ENCODE peak calls at places on chromosomes 1 and 21, in seven cellular contexts. One of them, this sample, is unnamed.

GRCh38 chr1:13585599-13585965 is 1.9 kb downstream of the PDPN start:
- DNase-seq in activated CD8-positive, alpha-beta memory T cell treated with anti-CD3 and anti-CD28 coated beads, Interleukin-2, amount 50 U/mL, for 4 hours: no peak
- DNase-seq in mesothelial cell of epicardium: no peak
- DNase-seq in PC-3: no peak
- DNase-seq in activated CD8-positive, alpha-beta T cell treated with anti-CD3 and anti-CD28 coated beads for 36 hours: no peak
- DNase-seq in SHP77: no peak
- DNase-seq in activated naive CD4-positive, alpha-beta T cell: no peak
- DNase-seq in this sample: no peak

GRCh38 chr1:1358433-1359201 is at the start of gene MXRA8:
- DNase-seq in SHP77: no peak
- DNase-seq in activated naive CD4-positive, alpha-beta T cell: no peak
- DNase-seq in mesothelial cell of epicardium: peak
- DNase-seq in activated CD8-positive, alpha-beta T cell treated with anti-CD3 and anti-CD28 coated beads for 36 hours: peak
- DNase-seq in PC-3: no peak
- DNase-seq in activated CD8-positive, alpha-beta memory T cell treated with anti-CD3 and anti-CD28 coated beads, Interleukin-2, amount 50 U/mL, for 4 hours: peak
- DNase-seq in this sample: no peak

GRCh38 chr21:41216486-41216885 is 48.5 kb downstream of the BACE2 start:
- DNase-seq in activated naive CD4-positive, alpha-beta T cell: no peak
- DNase-seq in activated CD8-positive, alpha-beta memory T cell treated with anti-CD3 and anti-CD28 coated beads, Interleukin-2, amount 50 U/mL, for 4 hours: no peak
- DNase-seq in activated CD8-positive, alpha-beta T cell treated with anti-CD3 and anti-CD28 coated beads for 36 hours: no peak
- DNase-seq in mesothelial cell of epicardium: no peak
- DNase-seq in SHP77: no peak
- DNase-seq in PC-3: no peak
- DNase-seq in this sample: no peak

GRCh38 chr1:245337829-245338484 is 183.2 kb downstream of the KIF26B start:
- DNase-seq in SHP77: no peak
- DNase-seq in activated naive CD4-positive, alpha-beta T cell: no peak
- DNase-seq in activated CD8-positive, alpha-beta T cell treated with anti-CD3 and anti-CD28 coated beads for 36 hours: no peak
- DNase-seq in mesothelial cell of epicardium: no peak
- DNase-seq in activated CD8-positive, alpha-beta memory T cell treated with anti-CD3 and anti-CD28 coated beads, Interleukin-2, amount 50 U/mL, for 4 hours: no peak
- DNase-seq in PC-3: no peak
- DNase-seq in this sample: no peak

GRCh38 chr1:110243581-110243980 is 33.5 kb downstream of the KCNC4 start:
- DNase-seq in PC-3: no peak
- DNase-seq in SHP77: peak
- DNase-seq in mesothelial cell of epicardium: no peak
- DNase-seq in activated CD8-positive, alpha-beta memory T cell treated with anti-CD3 and anti-CD28 coated beads, Interleukin-2, amount 50 U/mL, for 4 hours: no peak
- DNase-seq in activated CD8-positive, alpha-beta T cell treated with anti-CD3 and anti-CD28 coated beads for 36 hours: peak
- DNase-seq in activated naive CD4-positive, alpha-beta T cell: no peak
- DNase-seq in this sample: no peak

GRCh38 chr1:67713071-67713806 is 28.2 kb downstream of the GADD45A start:
- DNase-seq in PC-3: peak
- DNase-seq in activated naive CD4-positive, alpha-beta T cell: no peak
- DNase-seq in activated CD8-positive, alpha-beta T cell treated with anti-CD3 and anti-CD28 coated beads for 36 hours: no peak
- DNase-seq in mesothelial cell of epicardium: no peak
- DNase-seq in SHP77: peak
- DNase-seq in activated CD8-positive, alpha-beta memory T cell treated with anti-CD3 and anti-CD28 coated beads, Interleukin-2, amount 50 U/mL, for 4 hours: no peak
- DNase-seq in this sample: no peak

GRCh38 chr1:160117709-160118183 is 2.2 kb downstream of the ATP1A2 start:
- DNase-seq in activated naive CD4-positive, alpha-beta T cell: no peak
- DNase-seq in SHP77: no peak
- DNase-seq in mesothelial cell of epicardium: no peak
- DNase-seq in activated CD8-positive, alpha-beta T cell treated with anti-CD3 and anti-CD28 coated beads for 36 hours: no peak
- DNase-seq in activated CD8-positive, alpha-beta memory T cell treated with anti-CD3 and anti-CD28 coated beads, Interleukin-2, amount 50 U/mL, for 4 hours: no peak
- DNase-seq in PC-3: no peak
- DNase-seq in this sample: no peak

GRCh38 chr1:229230893-229231753 is 39.8 kb upstream of the RAB4A start:
- DNase-seq in mesothelial cell of epicardium: no peak
- DNase-seq in activated CD8-positive, alpha-beta memory T cell treated with anti-CD3 and anti-CD28 coated beads, Interleukin-2, amount 50 U/mL, for 4 hours: no peak
- DNase-seq in activated CD8-positive, alpha-beta T cell treated with anti-CD3 and anti-CD28 coated beads for 36 hours: no peak
- DNase-seq in SHP77: no peak
- DNase-seq in activated naive CD4-positive, alpha-beta T cell: no peak
- DNase-seq in PC-3: peak
- DNase-seq in this sample: peak

GRCh38 chr21:31524140-31524539 is 135.4 kb upstream of the SOD1 start:
- DNase-seq in activated CD8-positive, alpha-beta T cell treated with anti-CD3 and anti-CD28 coated beads for 36 hours: no peak
- DNase-seq in SHP77: no peak
- DNase-seq in PC-3: no peak
- DNase-seq in activated naive CD4-positive, alpha-beta T cell: no peak
- DNase-seq in mesothelial cell of epicardium: no peak
- DNase-seq in activated CD8-positive, alpha-beta memory T cell treated with anti-CD3 and anti-CD28 coated beads, Interleukin-2, amount 50 U/mL, for 4 hours: no peak
- DNase-seq in this sample: no peak

GRCh38 chr1:2816786-2817185 is 15.3 kb upstream of the TTC34 start:
- DNase-seq in PC-3: no peak
- DNase-seq in activated CD8-positive, alpha-beta T cell treated with anti-CD3 and anti-CD28 coated beads for 36 hours: no peak
- DNase-seq in activated CD8-positive, alpha-beta memory T cell treated with anti-CD3 and anti-CD28 coated beads, Interleukin-2, amount 50 U/mL, for 4 hours: no peak
- DNase-seq in mesothelial cell of epicardium: no peak
- DNase-seq in SHP77: no peak
- DNase-seq in activated naive CD4-positive, alpha-beta T cell: no peak
- DNase-seq in this sample: no peak

GRCh38 chr1:234613128-234613875 is 3.3 kb upstream of the IRF2BP2 start:
- DNase-seq in mesothelial cell of epicardium: no peak
- DNase-seq in activated naive CD4-positive, alpha-beta T cell: no peak
- DNase-seq in SHP77: no peak
- DNase-seq in activated CD8-positive, alpha-beta memory T cell treated with anti-CD3 and anti-CD28 coated beads, Interleukin-2, amount 50 U/mL, for 4 hours: no peak
- DNase-seq in activated CD8-positive, alpha-beta T cell treated with anti-CD3 and anti-CD28 coated beads for 36 hours: no peak
- DNase-seq in PC-3: no peak
- DNase-seq in this sample: peak

GRCh38 chr1:248853668-248854375 is 5.1 kb downstream of the ZNF692 start:
- DNase-seq in mesothelial cell of epicardium: no peak
- DNase-seq in PC-3: no peak
- DNase-seq in activated CD8-positive, alpha-beta memory T cell treated with anti-CD3 and anti-CD28 coated beads, Interleukin-2, amount 50 U/mL, for 4 hours: peak
- DNase-seq in activated CD8-positive, alpha-beta T cell treated with anti-CD3 and anti-CD28 coated beads for 36 hours: peak
- DNase-seq in SHP77: no peak
- DNase-seq in activated naive CD4-positive, alpha-beta T cell: no peak
- DNase-seq in this sample: no peak

GRCh38 chr21:44933938-44934260 is 5.9 kb upstream of the SLX9 start:
- DNase-seq in activated naive CD4-positive, alpha-beta T cell: no peak
- DNase-seq in PC-3: no peak
- DNase-seq in mesothelial cell of epicardium: no peak
- DNase-seq in activated CD8-positive, alpha-beta memory T cell treated with anti-CD3 and anti-CD28 coated beads, Interleukin-2, amount 50 U/mL, for 4 hours: no peak
- DNase-seq in activated CD8-positive, alpha-beta T cell treated with anti-CD3 and anti-CD28 coated beads for 36 hours: no peak
- DNase-seq in SHP77: no peak
- DNase-seq in this sample: no peak

GRCh38 chr1:191026828-191027227 is 549.2 kb upstream of the BRINP3 start:
- DNase-seq in activated naive CD4-positive, alpha-beta T cell: no peak
- DNase-seq in SHP77: no peak
- DNase-seq in activated CD8-positive, alpha-beta memory T cell treated with anti-CD3 and anti-CD28 coated beads, Interleukin-2, amount 50 U/mL, for 4 hours: no peak
- DNase-seq in mesothelial cell of epicardium: no peak
- DNase-seq in activated CD8-positive, alpha-beta T cell treated with anti-CD3 and anti-CD28 coated beads for 36 hours: no peak
- DNase-seq in PC-3: no peak
- DNase-seq in this sample: peak

GRCh38 chr1:182110635-182111034 is 49.1 kb upstream of the ZNF648 start:
- DNase-seq in activated naive CD4-positive, alpha-beta T cell: no peak
- DNase-seq in mesothelial cell of epicardium: no peak
- DNase-seq in activated CD8-positive, alpha-beta memory T cell treated with anti-CD3 and anti-CD28 coated beads, Interleukin-2, amount 50 U/mL, for 4 hours: no peak
- DNase-seq in SHP77: no peak
- DNase-seq in activated CD8-positive, alpha-beta T cell treated with anti-CD3 and anti-CD28 coated beads for 36 hours: peak
- DNase-seq in PC-3: no peak
- DNase-seq in this sample: no peak

GRCh38 chr1:231629132-231629531 is 2.5 kb downstream of the DISC1 start:
- DNase-seq in SHP77: no peak
- DNase-seq in activated CD8-positive, alpha-beta T cell treated with anti-CD3 and anti-CD28 coated beads for 36 hours: peak
- DNase-seq in PC-3: no peak
- DNase-seq in mesothelial cell of epicardium: no peak
- DNase-seq in activated naive CD4-positive, alpha-beta T cell: no peak
- DNase-seq in activated CD8-positive, alpha-beta memory T cell treated with anti-CD3 and anti-CD28 coated beads, Interleukin-2, amount 50 U/mL, for 4 hours: no peak
- DNase-seq in this sample: peak

GRCh38 chr1:35031103-35031452 is 667 bp downstream of the ZMYM6 start:
- DNase-seq in activated CD8-positive, alpha-beta T cell treated with anti-CD3 and anti-CD28 coated beads for 36 hours: peak
- DNase-seq in mesothelial cell of epicardium: no peak
- DNase-seq in activated naive CD4-positive, alpha-beta T cell: peak
- DNase-seq in PC-3: peak
- DNase-seq in SHP77: no peak
- DNase-seq in activated CD8-positive, alpha-beta memory T cell treated with anti-CD3 and anti-CD28 coated beads, Interleukin-2, amount 50 U/mL, for 4 hours: peak
- DNase-seq in this sample: peak

GRCh38 chr1:210231846-210232523 is 611 bp upstream of the SERTAD4 start:
- DNase-seq in activated naive CD4-positive, alpha-beta T cell: no peak
- DNase-seq in activated CD8-positive, alpha-beta memory T cell treated with anti-CD3 and anti-CD28 coated beads, Interleukin-2, amount 50 U/mL, for 4 hours: no peak
- DNase-seq in PC-3: no peak
- DNase-seq in SHP77: no peak
- DNase-seq in mesothelial cell of epicardium: no peak
- DNase-seq in activated CD8-positive, alpha-beta T cell treated with anti-CD3 and anti-CD28 coated beads for 36 hours: no peak
- DNase-seq in this sample: no peak

GRCh38 chr1:64505944-64506658 is 36.2 kb downstream of the CACHD1 start:
- DNase-seq in SHP77: peak
- DNase-seq in activated CD8-positive, alpha-beta T cell treated with anti-CD3 and anti-CD28 coated beads for 36 hours: peak
- DNase-seq in mesothelial cell of epicardium: no peak
- DNase-seq in PC-3: peak
- DNase-seq in activated CD8-positive, alpha-beta memory T cell treated with anti-CD3 and anti-CD28 coated beads, Interleukin-2, amount 50 U/mL, for 4 hours: peak
- DNase-seq in activated naive CD4-positive, alpha-beta T cell: no peak
- DNase-seq in this sample: no peak

GRCh38 chr21:17921579-17922530 is 102.7 kb upstream of the C21orf91 start:
- DNase-seq in activated CD8-positive, alpha-beta memory T cell treated with anti-CD3 and anti-CD28 coated beads, Interleukin-2, amount 50 U/mL, for 4 hours: no peak
- DNase-seq in activated CD8-positive, alpha-beta T cell treated with anti-CD3 and anti-CD28 coated beads for 36 hours: no peak
- DNase-seq in SHP77: no peak
- DNase-seq in mesothelial cell of epicardium: no peak
- DNase-seq in activated naive CD4-positive, alpha-beta T cell: no peak
- DNase-seq in PC-3: peak
- DNase-seq in this sample: peak

GRCh38 chr1:147815503-147815902 is 55.1 kb upstream of the GJA5 start:
- DNase-seq in PC-3: peak
- DNase-seq in activated CD8-positive, alpha-beta memory T cell treated with anti-CD3 and anti-CD28 coated beads, Interleukin-2, amount 50 U/mL, for 4 hours: no peak
- DNase-seq in SHP77: no peak
- DNase-seq in mesothelial cell of epicardium: no peak
- DNase-seq in activated CD8-positive, alpha-beta T cell treated with anti-CD3 and anti-CD28 coated beads for 36 hours: no peak
- DNase-seq in activated naive CD4-positive, alpha-beta T cell: no peak
- DNase-seq in this sample: no peak

GRCh38 chr1:44418022-44418673 is 13.1 kb downstream of the RNF220 start:
- DNase-seq in mesothelial cell of epicardium: no peak
- DNase-seq in PC-3: peak
- DNase-seq in activated naive CD4-positive, alpha-beta T cell: no peak
- DNase-seq in activated CD8-positive, alpha-beta memory T cell treated with anti-CD3 and anti-CD28 coated beads, Interleukin-2, amount 50 U/mL, for 4 hours: no peak
- DNase-seq in activated CD8-positive, alpha-beta T cell treated with anti-CD3 and anti-CD28 coated beads for 36 hours: no peak
- DNase-seq in SHP77: no peak
- DNase-seq in this sample: no peak

GRCh38 chr1:71668059-71668458 is 587.2 kb upstream of the ZRANB2 start:
- DNase-seq in mesothelial cell of epicardium: no peak
- DNase-seq in activated CD8-positive, alpha-beta T cell treated with anti-CD3 and anti-CD28 coated beads for 36 hours: no peak
- DNase-seq in activated naive CD4-positive, alpha-beta T cell: no peak
- DNase-seq in SHP77: no peak
- DNase-seq in activated CD8-positive, alpha-beta memory T cell treated with anti-CD3 and anti-CD28 coated beads, Interleukin-2, amount 50 U/mL, for 4 hours: no peak
- DNase-seq in PC-3: no peak
- DNase-seq in this sample: no peak

GRCh38 chr1:94798054-94798453 is 22.1 kb upstream of the SLC44A3 start:
- DNase-seq in activated CD8-positive, alpha-beta memory T cell treated with anti-CD3 and anti-CD28 coated beads, Interleukin-2, amount 50 U/mL, for 4 hours: no peak
- DNase-seq in activated naive CD4-positive, alpha-beta T cell: no peak
- DNase-seq in activated CD8-positive, alpha-beta T cell treated with anti-CD3 and anti-CD28 coated beads for 36 hours: no peak
- DNase-seq in PC-3: no peak
- DNase-seq in mesothelial cell of epicardium: no peak
- DNase-seq in SHP77: no peak
- DNase-seq in this sample: no peak

GRCh38 chr1:241356519-241357365 is at the start of gene RGS7:
- DNase-seq in activated CD8-positive, alpha-beta memory T cell treated with anti-CD3 and anti-CD28 coated beads, Interleukin-2, amount 50 U/mL, for 4 hours: no peak
- DNase-seq in activated CD8-positive, alpha-beta T cell treated with anti-CD3 and anti-CD28 coated beads for 36 hours: peak
- DNase-seq in mesothelial cell of epicardium: peak
- DNase-seq in PC-3: no peak
- DNase-seq in SHP77: peak
- DNase-seq in activated naive CD4-positive, alpha-beta T cell: no peak
- DNase-seq in this sample: no peak

GRCh38 chr1:107365874-107366273 is 225.0 kb downstream of the NTNG1 start:
- DNase-seq in PC-3: no peak
- DNase-seq in activated naive CD4-positive, alpha-beta T cell: no peak
- DNase-seq in activated CD8-positive, alpha-beta memory T cell treated with anti-CD3 and anti-CD28 coated beads, Interleukin-2, amount 50 U/mL, for 4 hours: no peak
- DNase-seq in SHP77: peak
- DNase-seq in activated CD8-positive, alpha-beta T cell treated with anti-CD3 and anti-CD28 coated beads for 36 hours: no peak
- DNase-seq in mesothelial cell of epicardium: no peak
- DNase-seq in this sample: no peak

GRCh38 chr1:15685820-15686219 is 1.7 kb downstream of the PLEKHM2 start:
- DNase-seq in activated naive CD4-positive, alpha-beta T cell: no peak
- DNase-seq in activated CD8-positive, alpha-beta memory T cell treated with anti-CD3 and anti-CD28 coated beads, Interleukin-2, amount 50 U/mL, for 4 hours: no peak
- DNase-seq in mesothelial cell of epicardium: no peak
- DNase-seq in PC-3: no peak
- DNase-seq in activated CD8-positive, alpha-beta T cell treated with anti-CD3 and anti-CD28 coated beads for 36 hours: no peak
- DNase-seq in SHP77: no peak
- DNase-seq in this sample: no peak

GRCh38 chr1:214823311-214824117 is 220.5 kb downstream of the CENPF start:
- DNase-seq in activated naive CD4-positive, alpha-beta T cell: no peak
- DNase-seq in activated CD8-positive, alpha-beta T cell treated with anti-CD3 and anti-CD28 coated beads for 36 hours: peak
- DNase-seq in activated CD8-positive, alpha-beta memory T cell treated with anti-CD3 and anti-CD28 coated beads, Interleukin-2, amount 50 U/mL, for 4 hours: no peak
- DNase-seq in SHP77: peak
- DNase-seq in PC-3: no peak
- DNase-seq in mesothelial cell of epicardium: no peak
- DNase-seq in this sample: no peak

GRCh38 chr1:208252126-208252853 is 8.1 kb upstream of the PLXNA2 start:
- DNase-seq in PC-3: peak
- DNase-seq in activated CD8-positive, alpha-beta T cell treated with anti-CD3 and anti-CD28 coated beads for 36 hours: no peak
- DNase-seq in activated CD8-positive, alpha-beta memory T cell treated with anti-CD3 and anti-CD28 coated beads, Interleukin-2, amount 50 U/mL, for 4 hours: no peak
- DNase-seq in SHP77: no peak
- DNase-seq in mesothelial cell of epicardium: no peak
- DNase-seq in activated naive CD4-positive, alpha-beta T cell: no peak
- DNase-seq in this sample: no peak

GRCh38 chr1:13699510-13699909 is 478 bp upstream of the PRDM2 start:
- DNase-seq in activated CD8-positive, alpha-beta T cell treated with anti-CD3 and anti-CD28 coated beads for 36 hours: peak
- DNase-seq in PC-3: peak
- DNase-seq in activated CD8-positive, alpha-beta memory T cell treated with anti-CD3 and anti-CD28 coated beads, Interleukin-2, amount 50 U/mL, for 4 hours: no peak
- DNase-seq in SHP77: no peak
- DNase-seq in mesothelial cell of epicardium: no peak
- DNase-seq in activated naive CD4-positive, alpha-beta T cell: no peak
- DNase-seq in this sample: no peak

GRCh38 chr1:239951518-239952130 is 140.1 kb upstream of the FMN2 start:
- DNase-seq in activated CD8-positive, alpha-beta T cell treated with anti-CD3 and anti-CD28 coated beads for 36 hours: peak
- DNase-seq in PC-3: peak
- DNase-seq in mesothelial cell of epicardium: peak
- DNase-seq in SHP77: peak
- DNase-seq in activated CD8-positive, alpha-beta memory T cell treated with anti-CD3 and anti-CD28 coated beads, Interleukin-2, amount 50 U/mL, for 4 hours: peak
- DNase-seq in activated naive CD4-positive, alpha-beta T cell: no peak
- DNase-seq in this sample: no peak

GRCh38 chr1:244326757-244327156 is 125.0 kb downstream of the ADSS2 start:
- DNase-seq in SHP77: no peak
- DNase-seq in activated CD8-positive, alpha-beta T cell treated with anti-CD3 and anti-CD28 coated beads for 36 hours: no peak
- DNase-seq in mesothelial cell of epicardium: no peak
- DNase-seq in activated naive CD4-positive, alpha-beta T cell: no peak
- DNase-seq in PC-3: peak
- DNase-seq in activated CD8-positive, alpha-beta memory T cell treated with anti-CD3 and anti-CD28 coated beads, Interleukin-2, amount 50 U/mL, for 4 hours: no peak
- DNase-seq in this sample: peak

GRCh38 chr1:32884726-32885125 is 1.6 kb upstream of the HPCA start:
- DNase-seq in activated CD8-positive, alpha-beta memory T cell treated with anti-CD3 and anti-CD28 coated beads, Interleukin-2, amount 50 U/mL, for 4 hours: no peak
- DNase-seq in PC-3: no peak
- DNase-seq in SHP77: no peak
- DNase-seq in mesothelial cell of epicardium: no peak
- DNase-seq in activated CD8-positive, alpha-beta T cell treated with anti-CD3 and anti-CD28 coated beads for 36 hours: no peak
- DNase-seq in activated naive CD4-positive, alpha-beta T cell: no peak
- DNase-seq in this sample: no peak

GRCh38 chr1:9905010-9905409 is 5.1 kb downstream of the CTNNBIP1 start:
- DNase-seq in PC-3: no peak
- DNase-seq in activated CD8-positive, alpha-beta memory T cell treated with anti-CD3 and anti-CD28 coated beads, Interleukin-2, amount 50 U/mL, for 4 hours: no peak
- DNase-seq in activated naive CD4-positive, alpha-beta T cell: no peak
- DNase-seq in activated CD8-positive, alpha-beta T cell treated with anti-CD3 and anti-CD28 coated beads for 36 hours: no peak
- DNase-seq in SHP77: no peak
- DNase-seq in mesothelial cell of epicardium: no peak
- DNase-seq in this sample: no peak

GRCh38 chr1:197890936-197891335 is 11.5 kb upstream of the C1orf53 start:
- DNase-seq in mesothelial cell of epicardium: no peak
- DNase-seq in SHP77: no peak
- DNase-seq in activated CD8-positive, alpha-beta memory T cell treated with anti-CD3 and anti-CD28 coated beads, Interleukin-2, amount 50 U/mL, for 4 hours: no peak
- DNase-seq in PC-3: no peak
- DNase-seq in activated CD8-positive, alpha-beta T cell treated with anti-CD3 and anti-CD28 coated beads for 36 hours: no peak
- DNase-seq in activated naive CD4-positive, alpha-beta T cell: no peak
- DNase-seq in this sample: no peak

This sample was measured in lower leg skin.